ENCODE peak calls at places on chromosomes 4 and X, in six cellular contexts. A, F, L, D, J and G are unnamed samples.

GRCh38 chr4:83589283-83589682 is 53.4 kb downstream of the GPAT3 start:
- DNase-seq in A (no peak), F (no peak), L (no peak), D (no peak), J (no peak), G (no peak)

GRCh38 chr4:60992037-60992436 is 208.1 kb upstream of the ADGRL3 start:
- DNase-seq in A (no peak), F (no peak), L (no peak), D (peak; percentile 26), J (peak; percentile 80), G (no peak)

GRCh38 chr4:3464911-3465697 is 2.0 kb downstream of the DOK7 start:
- DNase-seq in A (no peak), F (no peak), L (no peak), D (no peak), J (no peak), G (no peak)

GRCh38 chr4:25953740-25954139 is 39.7 kb downstream of the SMIM20 start:
- DNase-seq in A (no peak), F (no peak), L (peak; percentile 32), D (no peak), J (peak; percentile 54), G (no peak)

GRCh38 chr4:24794111-24794860 is 1.1 kb upstream of the SOD3 start:
- DNase-seq in A (no peak), F (no peak), L (peak; percentile 58), D (no peak), J (no peak), G (no peak)

GRCh38 chrX:134542485-134542884 is 82.5 kb downstream of the HPRT1 start:
- DNase-seq in A (no peak), F (peak; percentile 33), L (peak; percentile 12), D (no peak), J (peak; percentile 71), G (peak; percentile 42)

GRCh38 chrX:35890699-35891098 is 28.8 kb upstream of the CFAP47 start:
- DNase-seq in A (no peak), F (peak; percentile 75), L (peak; percentile 2), D (peak; percentile 7), J (peak; percentile 28), G (peak; percentile 20)

GRCh38 chrX:40844476-40844875 is 109.1 kb upstream of the MED14 start:
- DNase-seq in A (no peak), F (no peak), L (no peak), D (no peak), J (peak; percentile 20), G (no peak)

GRCh38 chr4:56653461-56654237 is 27.4 kb downstream of the HOPX start:
- DNase-seq in A (no peak), F (no peak), L (no peak), D (no peak), J (no peak), G (no peak)

GRCh38 chrX:17535229-17535628 is 160.2 kb downstream of the NHS start:
- DNase-seq in A (no peak), F (peak; percentile 25), L (peak; percentile 32), D (no peak), J (no peak), G (peak; percentile 49)

GRCh38 chr4:1250921-1251772 is 2.2 kb upstream of the CTBP1 start:
- DNase-seq in A (peak; percentile 79), F (peak; percentile 2), L (no peak), D (no peak), J (no peak), G (no peak)

GRCh38 chr4:5753766-5754528 is 42.9 kb downstream of the EVC start:
- DNase-seq in A (no peak), F (peak; percentile 19), L (peak; percentile 65), D (peak; percentile 92), J (peak; percentile 89), G (peak; percentile 95)

GRCh38 chr4:139214039-139214534 is 37.1 kb upstream of the ELF2 start:
- DNase-seq in A (no peak), F (no peak), L (no peak), D (no peak), J (no peak), G (no peak)